ENCODE peak calls at places on chromosomes 13 and 19, in eight cellular contexts. N is ascending aorta, W is ELR, J is NCI-H1105 treated with DMSO at 0.1 percent for 48 hours, R is GDM1, A is RWPE1, Y is choroid plexus epithelial cell, F is GM23248. T is an unnamed sample.

GRCh38 chr13:113592571-113592970 is 8.0 kb downstream of the TFDP1 start:
- DNase-seq in R (no peak), N (peak), J (no peak), Y (no peak), F (peak), A (no peak), W (peak), T (no peak)

GRCh38 chr13:61144834-61145593 is 270.6 kb downstream of the PCDH20 start:
- DNase-seq in N (no peak), W (no peak), Y (no peak), A (no peak), F (no peak), J (no peak), R (no peak), T (no peak)

GRCh38 chr19:49790866-49791265 is 22.2 kb downstream of the FUZ start:
- DNase-seq in W (no peak), N (no peak), F (peak), Y (peak), A (no peak), R (no peak), J (no peak), T (no peak)

GRCh38 chr19:51742736-51743288 is 8.9 kb downstream of the FPR1 start:
- DNase-seq in N (no peak), R (no peak), F (peak), Y (peak), J (no peak), A (no peak), W (peak), T (peak)

GRCh38 chr19:54231077-54231931 is 8.5 kb upstream of the LILRB3 start:
- DNase-seq in N (peak), R (peak), F (peak), J (peak), Y (peak), A (no peak), W (peak), T (peak)

GRCh38 chr19:48445256-48445605 is 552 bp upstream of the GRWD1 start:
- DNase-seq in R (peak), F (peak), W (peak), Y (peak), J (peak), A (peak), N (peak), T (peak)

GRCh38 chr19:11659612-11660011 is 62.3 kb downstream of the ZNF627 start:
- DNase-seq in Y (peak), A (peak), N (no peak), J (peak), R (no peak), F (peak), W (peak), T (no peak)

GRCh38 chr19:5828661-5829566 is 10.6 kb downstream of the FUT6 start:
- DNase-seq in J (peak), A (no peak), W (no peak), F (peak), R (no peak), Y (peak), N (no peak), T (no peak)

GRCh38 chr19:29934781-29935180 is 7.3 kb upstream of the URI1 start:
- DNase-seq in J (no peak), A (no peak), R (no peak), N (no peak), W (no peak), Y (no peak), F (no peak), T (no peak)

GRCh38 chr13:82758056-82758455 is 1124.2 kb downstream of the SLITRK1 start:
- DNase-seq in F (peak), A (peak), J (no peak), W (peak), N (no peak), R (no peak), Y (peak), T (peak)

GRCh38 chr19:6828306-6828697 is 55.8 kb downstream of the VAV1 start:
- DNase-seq in Y (no peak), N (no peak), R (no peak), W (peak), F (no peak), A (peak), J (no peak), T (peak)

GRCh38 chr13:112176746-112177119 is 109.8 kb downstream of the SOX1 start:
- DNase-seq in A (no peak), W (no peak), Y (no peak), J (no peak), N (no peak), F (no peak), R (no peak), T (no peak)

GRCh38 chr19:15869109-15869555 is 28.7 kb downstream of the CYP4F2 start:
- DNase-seq in F (peak), W (peak), R (no peak), A (peak), J (peak), N (peak), Y (peak), T (peak)

GRCh38 chr19:42242071-42242511 is 311 bp downstream of the GSK3A start:
- DNase-seq in Y (peak), N (no peak), R (no peak), A (no peak), W (peak), J (no peak), F (peak), T (no peak)

GRCh38 chr13:72585254-72585653 is 142.2 kb downstream of the MZT1 start:
- DNase-seq in F (no peak), J (no peak), W (no peak), A (no peak), Y (peak), R (no peak), N (no peak), T (no peak)

GRCh38 chr19:10766681-10767201 is 48.9 kb downstream of the DNM2 start:
- DNase-seq in N (no peak), Y (peak), A (no peak), W (no peak), F (peak), J (peak), R (no peak), T (peak)

T was measured in A172.